ENCODE peak calls at places on chromosomes 5 and 9, in nine cellular contexts. I is stomach, P is sigmoid colon, U is prostate gland, R is GM12891, N is HepG2, J is transverse colon, M is HL-60, B is Panc1. Q is an unnamed sample.

GRCh38 chr5:164002653-164003052 is 497.2 kb downstream of the MAT2B start:
- DNase-seq in I (no peak), P (no peak), U (no peak), R (no peak), N (no peak), J (no peak), M (no peak), B (no peak), Q (no peak)

GRCh38 chr5:144405986-144406385 is 235.3 kb downstream of the KCTD16 start:
- DNase-seq in I (no peak), P (no peak), U (no peak), R (no peak), N (no peak), J (no peak), M (no peak), B (no peak), Q (no peak)

GRCh38 chr5:81537905-81538535 is 144.1 kb upstream of the ACOT12 start:
- DNase-seq in I (no peak), P (no peak), U (no peak), R (no peak), N (no peak), J (no peak), M (no peak), B (no peak), Q (no peak)

GRCh38 chr5:120388016-120388781 is 75.9 kb upstream of the PRR16 start:
- DNase-seq in I (no peak), P (no peak), U (no peak), R (no peak), N (no peak), J (no peak), M (peak), B (no peak), Q (no peak)

GRCh38 chr5:140295414-140295813 is 7.5 kb downstream of the PFDN1 start:
- DNase-seq in I (peak), P (peak), U (peak), R (no peak), N (peak), J (peak), M (peak), B (no peak), Q (no peak)

GRCh38 chr9:127977877-127978647 is 2.7 kb downstream of the EEIG1 start:
- DNase-seq in I (peak), P (peak), U (no peak), R (no peak), N (no peak), J (peak), M (no peak), B (no peak), Q (no peak)

GRCh38 chr9:18456624-18457237 is 17.2 kb upstream of the ADAMTSL1 start:
- DNase-seq in I (no peak), P (no peak), U (no peak), R (no peak), N (peak), J (no peak), M (no peak), B (no peak), Q (no peak)

GRCh38 chr9:37104183-37104889 is 16.0 kb upstream of the ZCCHC7 start:
- DNase-seq in I (no peak), P (no peak), U (no peak), R (no peak), N (no peak), J (no peak), M (peak), B (no peak), Q (no peak)

GRCh38 chr5:126100767-126101166 is 322.4 kb upstream of the GRAMD2B start:
- DNase-seq in I (no peak), P (no peak), U (no peak), R (no peak), N (no peak), J (no peak), M (no peak), B (no peak), Q (no peak)

GRCh38 chr5:5141625-5142527 is 1.7 kb downstream of the ADAMTS16 start:
- DNase-seq in I (peak), P (peak), U (peak), R (no peak), N (peak), J (peak), M (peak), B (no peak), Q (no peak)

GRCh38 chr5:21209404-21209803 is 1221.4 kb upstream of the CDH18 start:
- DNase-seq in I (no peak), P (no peak), U (no peak), R (no peak), N (no peak), J (no peak), M (no peak), B (no peak), Q (no peak)

GRCh38 chr9:135247174-135247930 is 159.9 kb downstream of the OLFM1 start:
- DNase-seq in I (peak), P (peak), U (peak), R (no peak), N (no peak), J (no peak), M (no peak), B (no peak), Q (no peak)

GRCh38 chr5:117380316-117380715 is 805.7 kb upstream of the SEMA6A start:
- DNase-seq in I (no peak), P (no peak), U (no peak), R (no peak), N (no peak), J (no peak), M (no peak), B (no peak), Q (no peak)

GRCh38 chr5:27472000-27472763 is 433.8 kb upstream of the CDH9 start:
- DNase-seq in I (no peak), P (no peak), U (no peak), R (no peak), N (peak), J (no peak), M (no peak), B (no peak), Q (no peak)

GRCh38 chr9:113376634-113377531 is at the start of gene HDHD3:
- DNase-seq in I (peak), P (peak), U (peak), R (peak), N (peak), J (peak), M (peak), B (no peak), Q (peak)

GRCh38 chr5:150779397-150780179 is 1.0 kb downstream of the SMIM3 start:
- DNase-seq in I (no peak), P (peak), U (no peak), R (no peak), N (no peak), J (peak), M (peak), B (no peak), Q (no peak)

GRCh38 chr9:128635266-128636023 is 21.2 kb downstream of the DYNC2I2 start:
- DNase-seq in I (peak), P (peak), U (peak), R (no peak), N (peak), J (peak), M (no peak), B (peak), Q (peak)

GRCh38 chr5:158987231-158987630 is 112.5 kb downstream of the EBF1 start:
- DNase-seq in I (no peak), P (no peak), U (no peak), R (no peak), N (no peak), J (no peak), M (no peak), B (no peak), Q (no peak)

GRCh38 chr9:127903557-127904475 is 4.4 kb upstream of the ST6GALNAC6 start:
- DNase-seq in I (peak), P (peak), U (no peak), R (peak), N (peak), J (peak), M (peak), B (no peak), Q (no peak)

GRCh38 chr5:1332461-1333001 is 12.4 kb downstream of the CLPTM1L start:
- DNase-seq in I (peak), P (no peak), U (no peak), R (no peak), N (no peak), J (no peak), M (no peak), B (no peak), Q (no peak)

GRCh38 chr5:154465169-154465568 is 12.9 kb downstream of the HAND1 start:
- DNase-seq in I (no peak), P (no peak), U (no peak), R (no peak), N (peak), J (no peak), M (peak), B (peak), Q (no peak)

GRCh38 chr5:133869675-133869978 is 98.8 kb downstream of the C5orf15 start:
- DNase-seq in I (peak), P (peak), U (peak), R (no peak), N (no peak), J (no peak), M (no peak), B (no peak), Q (no peak)

GRCh38 chr9:93096131-93096802 is at the start of gene CARD19:
- DNase-seq in I (peak), P (peak), U (peak), R (no peak), N (no peak), J (peak), M (no peak), B (no peak), Q (peak)

GRCh38 chr5:179185256-179186091 is 125.3 kb downstream of the ZNF354C start:
- DNase-seq in I (no peak), P (no peak), U (no peak), R (no peak), N (no peak), J (no peak), M (no peak), B (no peak), Q (no peak)

GRCh38 chr9:110220809-110221208 is 12.8 kb upstream of the C9orf152 start:
- DNase-seq in I (no peak), P (no peak), U (no peak), R (no peak), N (peak), J (no peak), M (no peak), B (no peak), Q (no peak)

GRCh38 chr5:172910828-172911627 is 48.2 kb upstream of the RPL26L1 start:
- DNase-seq in I (peak), P (peak), U (no peak), R (no peak), N (peak), J (peak), M (peak), B (no peak), Q (peak)

GRCh38 chr9:21056931-21057330 is 20.8 kb downstream of the IFNB1 start:
- DNase-seq in I (no peak), P (no peak), U (no peak), R (no peak), N (no peak), J (no peak), M (no peak), B (no peak), Q (no peak)

GRCh38 chr5:168831438-168831837 is 252.3 kb upstream of the PANK3 start:
- DNase-seq in I (no peak), P (no peak), U (no peak), R (no peak), N (no peak), J (no peak), M (no peak), B (no peak), Q (no peak)

GRCh38 chr5:96257904-96258303 is 175.1 kb downstream of the PCSK1 start:
- DNase-seq in I (no peak), P (no peak), U (no peak), R (no peak), N (no peak), J (no peak), M (no peak), B (no peak), Q (no peak)

GRCh38 chr5:7010578-7010977 is 297.3 kb downstream of the TENT4A start:
- DNase-seq in I (no peak), P (no peak), U (no peak), R (no peak), N (no peak), J (no peak), M (no peak), B (no peak), Q (no peak)

GRCh38 chr9:134313470-134313869 is 12.8 kb upstream of the RXRA start:
- DNase-seq in I (no peak), P (peak), U (no peak), R (no peak), N (no peak), J (no peak), M (no peak), B (no peak), Q (no peak)

GRCh38 chr9:113548221-113549041 is 84.9 kb downstream of the RGS3 start:
- DNase-seq in I (peak), P (peak), U (no peak), R (no peak), N (peak), J (peak), M (peak), B (no peak), Q (no peak)

GRCh38 chr5:135729582-135729879 is 104.9 kb upstream of the SLC25A48 start:
- DNase-seq in I (no peak), P (no peak), U (no peak), R (no peak), N (no peak), J (no peak), M (no peak), B (no peak), Q (no peak)

GRCh38 chr5:131379723-131380122 is 115.9 kb downstream of the CDC42SE2 start:
- DNase-seq in I (no peak), P (no peak), U (no peak), R (no peak), N (peak), J (no peak), M (peak), B (peak), Q (no peak)

GRCh38 chr5:68548959-68549676 is 333.6 kb downstream of the PIK3R1 start:
- DNase-seq in I (no peak), P (no peak), U (no peak), R (no peak), N (peak), J (no peak), M (no peak), B (no peak), Q (no peak)

GRCh38 chr9:98401140-98402025 is 145.9 kb upstream of the TBC1D2 start:
- DNase-seq in I (no peak), P (no peak), U (no peak), R (no peak), N (no peak), J (no peak), M (no peak), B (no peak), Q (no peak)

GRCh38 chr5:36521838-36522745 is 84.3 kb upstream of the SLC1A3 start:
- DNase-seq in I (no peak), P (no peak), U (no peak), R (no peak), N (no peak), J (no peak), M (no peak), B (no peak), Q (no peak)

GRCh38 chr9:121299467-121300282 is 31.7 kb downstream of the GSN start:
- DNase-seq in I (peak), P (peak), U (no peak), R (peak), N (no peak), J (peak), M (no peak), B (no peak), Q (peak)
- TF ChIP-seq POLR2AphosphoS5 in I (peak), P (peak), U (no peak), R (no peak), N (peak), J (peak), M (no peak), B (no peak), Q (peak)

GRCh38 chr9:35370241-35370640 is 119.7 kb upstream of the RUSC2 start:
- DNase-seq in I (no peak), P (no peak), U (no peak), R (no peak), N (no peak), J (no peak), M (no peak), B (no peak), Q (no peak)

GRCh38 chr9:35366627-35367026 is 123.3 kb upstream of the RUSC2 start:
- DNase-seq in I (no peak), P (no peak), U (no peak), R (no peak), N (no peak), J (no peak), M (no peak), B (no peak), Q (no peak)

GRCh38 chr9:35364817-35365585 is 124.9 kb upstream of the RUSC2 start:
- DNase-seq in I (no peak), P (no peak), U (no peak), R (no peak), N (no peak), J (no peak), M (no peak), B (no peak), Q (no peak)

GRCh38 chr9:35367451-35367850 is 122.5 kb upstream of the RUSC2 start:
- DNase-seq in I (no peak), P (no peak), U (no peak), R (no peak), N (no peak), J (no peak), M (no peak), B (peak), Q (no peak)
- TF ChIP-seq POLR2AphosphoS5 in I (no peak), P (no peak), U (no peak), R (no peak), N (no peak), J (no peak), M (no peak), B (no peak), Q (no peak)

GRCh38 chr5:175922192-175922885 is 45.8 kb downstream of the THOC3 start:
- DNase-seq in I (no peak), P (no peak), U (no peak), R (no peak), N (peak), J (no peak), M (no peak), B (no peak), Q (no peak)
- TF ChIP-seq POLR2AphosphoS5 in I (no peak), P (no peak), U (no peak), R (no peak), N (no peak), J (no peak), M (no peak), B (no peak), Q (no peak)

DNA sequence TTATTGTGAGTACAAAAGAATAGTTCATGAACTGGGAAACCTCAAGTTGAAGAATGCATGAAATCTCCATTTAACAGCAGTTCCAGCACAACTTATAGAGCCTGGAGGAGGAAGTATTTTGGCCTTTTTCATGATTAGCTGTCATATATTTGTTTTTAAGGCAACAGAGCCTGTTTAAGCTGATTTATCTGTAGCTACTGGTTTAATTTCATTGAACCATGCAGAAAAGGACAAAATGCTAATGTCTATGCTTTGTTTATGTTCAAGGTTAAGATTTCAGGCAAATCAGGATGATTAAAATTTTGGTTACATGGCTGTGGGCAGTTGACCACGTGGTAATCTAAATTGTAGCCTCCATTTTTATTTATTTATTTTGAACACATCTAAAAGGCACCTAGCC is 12.1 kb downstream of the SPINK1 start:
- DNase-seq in I (no peak), P (no peak), U (no peak), R (no peak), N (no peak), J (no peak), M (no peak), B (no peak), Q (no peak)
- TF ChIP-seq POLR2AphosphoS5 in I (no peak), P (no peak), U (no peak), R (no peak), N (no peak), J (no peak), M (no peak), B (no peak), Q (no peak)

GRCh38 chr9:13383216-13383615 is 103.7 kb upstream of the MPDZ start:
- DNase-seq in I (no peak), P (no peak), U (no peak), R (no peak), N (no peak), J (no peak), M (no peak), B (no peak), Q (no peak)

GRCh38 chr9:13387668-13388124 is 108.2 kb upstream of the MPDZ start:
- DNase-seq in I (no peak), P (no peak), U (no peak), R (no peak), N (no peak), J (no peak), M (no peak), B (no peak), Q (no peak)

GRCh38 chr9:13386324-13386723 is 106.8 kb upstream of the MPDZ start:
- DNase-seq in I (no peak), P (no peak), U (no peak), R (no peak), N (no peak), J (no peak), M (no peak), B (no peak), Q (no peak)

GRCh38 chr9:13386935-13387667 is 107.6 kb upstream of the MPDZ start:
- DNase-seq in I (no peak), P (no peak), U (no peak), R (no peak), N (no peak), J (no peak), M (no peak), B (no peak), Q (no peak)

DNA sequence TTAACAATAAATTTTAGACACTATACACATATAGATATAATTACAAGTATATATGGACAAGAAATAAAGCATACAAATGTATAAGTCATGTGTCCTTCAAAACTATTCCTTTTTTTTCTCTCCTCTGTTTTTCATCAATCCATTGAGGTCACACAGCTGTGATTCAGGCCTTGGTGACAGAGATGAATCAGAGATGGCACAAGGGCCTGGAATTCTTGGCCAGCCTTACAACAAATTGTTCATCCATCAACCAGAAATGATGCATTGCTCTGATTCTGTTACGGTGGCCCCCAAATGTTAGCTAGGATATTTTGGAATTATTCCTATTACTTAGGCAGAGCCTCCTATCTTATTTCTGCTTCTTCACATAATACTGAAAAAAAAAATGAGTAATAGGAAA is 108.7 kb upstream of the MPDZ start:
- DNase-seq in I (no peak), P (peak), U (no peak), R (no peak), N (no peak), J (no peak), M (no peak), B (no peak), Q (no peak)
- TF ChIP-seq POLR2AphosphoS5 in I (no peak), P (peak), U (no peak), R (no peak), N (no peak), J (peak), M (no peak), B (no peak), Q (peak)

GRCh38 chr9:81687521-81688261 is 1.7 kb downstream of the TLE1 start:
- DNase-seq in I (peak), P (peak), U (peak), R (no peak), N (peak), J (peak), M (no peak), B (no peak), Q (peak)
- TF ChIP-seq POLR2AphosphoS5 in I (no peak), P (no peak), U (no peak), R (no peak), N (no peak), J (no peak), M (no peak), B (no peak), Q (no peak)

GRCh38 chr5:53008751-53009150 is 19.6 kb downstream of the ITGA2 start:
- DNase-seq in I (no peak), P (no peak), U (no peak), R (no peak), N (no peak), J (no peak), M (no peak), B (no peak), Q (no peak)
- TF ChIP-seq POLR2AphosphoS5 in I (no peak), P (no peak), U (no peak), R (no peak), N (peak), J (no peak), M (no peak), B (no peak), Q (no peak)

Q was measured in breast epithelium.